ENCODE peak calls at places on chromosomes 1 and 21, in ten cellular contexts. R is NCI-H1092; J is HFFc6; P is RCC 7860; U is CD8-positive, alpha-beta memory T cell; T is dorsolateral prefrontal cortex; D is stimulated activated CD8-positive, alpha-beta memory T cell treated with anti-CD3 and anti-CD28 coated beads, Interleukin-15, amount 100 ng/mL, for 4 hours; V is GM12865; G is choroid plexus epithelial cell; Y is Calu3. N is an unnamed sample.
A peak's percentile ranks its signal among the peaks of the same experiment; 100 is the strongest.

GRCh38 chr1:227560814-227561213 is 2.5 kb upstream of the ZNF678 start:
- DNase-seq in Y (no peak), D (no peak), J (no peak), G (no peak), U (peak; percentile 44), T (no peak), V (no peak), R (no peak), P (no peak), N (no peak)

GRCh38 chr21:45971487-45972352 is 9.8 kb upstream of the COL6A1 start:
- DNase-seq in J (peak; percentile 58), U (no peak), T (no peak), Y (no peak), V (no peak), D (no peak), P (no peak), G (peak; percentile 36), R (no peak), N (no peak)

GRCh38 chr21:31410763-31411278 is 66.8 kb upstream of the TIAM1 start:
- DNase-seq in U (no peak), R (no peak), P (no peak), D (no peak), J (no peak), T (no peak), V (no peak), Y (no peak), G (no peak), N (peak; percentile 35)

GRCh38 chr1:178532392-178532791 is 19.5 kb downstream of the TEX35 start:
- DNase-seq in P (peak; percentile 64), Y (peak; percentile 91), T (peak; percentile 80), G (peak; percentile 89), J (peak; percentile 54), R (peak; percentile 57), D (peak; percentile 25), U (peak; percentile 71), V (peak; percentile 79), N (peak; percentile 72)

GRCh38 chr1:245404527-245404926 is 249.7 kb downstream of the KIF26B start:
- DNase-seq in R (no peak), V (no peak), T (no peak), Y (no peak), J (no peak), U (no peak), G (no peak), P (no peak), D (no peak), N (no peak)

GRCh38 chr21:46116189-46116845 is 18.4 kb downstream of the COL6A2 start:
- DNase-seq in U (peak; percentile 35), D (no peak), V (no peak), R (no peak), Y (no peak), P (no peak), G (no peak), J (no peak), T (peak; percentile 0), N (no peak)

GRCh38 chr1:164755674-164756073 is 196.7 kb downstream of the PBX1 start:
- DNase-seq in D (no peak), P (no peak), U (no peak), Y (no peak), V (no peak), G (no peak), J (no peak), R (peak; percentile 53), T (no peak), N (no peak)

GRCh38 chr1:58466618-58467241 is 79.8 kb downstream of the OMA1 start:
- DNase-seq in U (no peak), J (no peak), R (no peak), T (no peak), P (no peak), D (no peak), V (no peak), Y (no peak), G (no peak), N (no peak)

GRCh38 chr1:10706514-10706913 is 89.9 kb downstream of the CASZ1 start:
- DNase-seq in P (no peak), Y (no peak), R (no peak), T (no peak), G (no peak), U (no peak), V (no peak), J (no peak), D (no peak), N (no peak)

GRCh38 chr1:206955476-206956312 is 9.4 kb upstream of the PIGR start:
- DNase-seq in G (no peak), P (peak; percentile 72), D (no peak), J (no peak), Y (no peak), V (peak; percentile 75), R (peak; percentile 46), T (no peak), U (no peak), N (no peak)

GRCh38 chr1:14733053-14733778 is 134.7 kb downstream of the KAZN start:
- DNase-seq in D (no peak), J (no peak), U (no peak), P (no peak), R (no peak), Y (no peak), G (peak; percentile 40), T (no peak), V (peak; percentile 84), N (peak; percentile 62)

GRCh38 chr1:9061252-9061948 is 8.0 kb downstream of the SLC2A5 start:
- DNase-seq in Y (no peak), T (no peak), P (no peak), D (no peak), J (no peak), U (no peak), V (no peak), G (no peak), R (no peak), N (no peak)

GRCh38 chr1:155967410-155968400 is 10.6 kb downstream of the ARHGEF2 start:
- DNase-seq in D (no peak), G (no peak), U (no peak), T (no peak), J (no peak), V (no peak), Y (no peak), R (no peak), P (no peak), N (no peak)

GRCh38 chr1:70818391-70818790 is 229.2 kb downstream of the PTGER3 start:
- DNase-seq in V (no peak), R (no peak), G (no peak), T (no peak), D (no peak), U (no peak), J (peak; percentile 64), Y (no peak), P (no peak), N (no peak)

GRCh38 chr1:2384941-2385481 is 6.3 kb downstream of the MORN1 start:
- DNase-seq in R (no peak), P (no peak), J (no peak), U (peak; percentile 45), V (no peak), G (no peak), T (peak; percentile 65), D (no peak), Y (no peak), N (no peak)

GRCh38 chr1:63779338-63779819 is 5.6 kb downstream of the ROR1 start:
- DNase-seq in J (peak; percentile 5), U (no peak), P (no peak), T (no peak), R (no peak), G (no peak), Y (no peak), D (no peak), V (no peak), N (no peak)

GRCh38 chr1:26696645-26697440 is 1.0 kb downstream of the ARID1A start:
- DNase-seq in G (no peak), Y (peak; percentile 35), U (peak; percentile 86), V (peak; percentile 66), R (no peak), D (peak; percentile 79), J (no peak), P (no peak), T (peak; percentile 19), N (no peak)

GRCh38 chr1:154559496-154559950 is 1.1 kb upstream of the UBE2Q1 start:
- DNase-seq in G (peak; percentile 96), D (peak; percentile 69), Y (peak; percentile 94), U (peak; percentile 88), R (peak; percentile 94), V (peak; percentile 94), P (peak; percentile 79), T (peak; percentile 90), J (peak; percentile 95), N (peak; percentile 86)

GRCh38 chr1:195715652-195716051 is 892.6 kb downstream of the KCNT2 start:
- DNase-seq in P (no peak), T (no peak), G (no peak), V (no peak), R (no peak), Y (no peak), J (no peak), U (no peak), D (no peak), N (no peak)

GRCh38 chr21:37829447-37829846 is 86.8 kb downstream of the KCNJ6 start:
- DNase-seq in V (peak; percentile 4), G (no peak), Y (peak; percentile 11), P (peak; percentile 80), T (peak; percentile 40), U (no peak), R (no peak), J (peak; percentile 35), D (no peak), N (peak; percentile 48)

GRCh38 chr21:14567557-14568279 is 21.6 kb upstream of the SAMSN1 start:
- DNase-seq in P (no peak), U (no peak), R (no peak), D (no peak), T (no peak), G (peak; percentile 33), Y (no peak), J (no peak), V (peak; percentile 55), N (no peak)

GRCh38 chr1:215055281-215055935 is 27.1 kb upstream of the KCNK2 start:
- DNase-seq in P (no peak), V (no peak), U (no peak), Y (no peak), J (no peak), D (no peak), T (no peak), R (no peak), G (no peak), N (no peak)

GRCh38 chr1:183804916-183805734 is at the start of gene RGL1:
- DNase-seq in V (peak; percentile 82), R (peak; percentile 46), T (peak; percentile 78), G (peak; percentile 84), D (no peak), U (no peak), Y (peak; percentile 64), J (peak; percentile 55), P (no peak), N (peak; percentile 69)

N was measured in kidney glomerular epithelial cell.